ENCODE peak calls at places on chromosomes 7 and 10, in seven cellular contexts. Q, E, F, S, M, D and N are unnamed samples.

GRCh38 chr10:70620020-70620289 is 17.4 kb upstream of the PRF1 start:
- DNase-seq in Q (no peak), E (peak; percentile 9), F (no peak), S (no peak), M (no peak), D (no peak), N (no peak)

GRCh38 chr10:78300526-78300925 is 266.9 kb downstream of the RPS24 start:
- DNase-seq in Q (no peak), E (no peak), F (no peak), S (no peak), M (peak; percentile 21), D (no peak), N (no peak)

GRCh38 chr10:81876253-81876731 is 1.3 kb downstream of the NRG3 start:
- DNase-seq in Q (no peak), E (no peak), F (no peak), S (peak; percentile 12), M (no peak), D (no peak), N (no peak)

GRCh38 chr10:133012573-133013359 is 70.4 kb upstream of the CFAP46 start:
- DNase-seq in Q (no peak), E (no peak), F (no peak), S (no peak), M (no peak), D (no peak), N (no peak)

GRCh38 chr7:128041203-128041602 is 10.0 kb upstream of the LRRC4 start:
- DNase-seq in Q (no peak), E (peak; percentile 84), F (peak; percentile 43), S (no peak), M (no peak), D (peak; percentile 16), N (peak; percentile 78)

GRCh38 chr7:45643630-45644029 is 69.5 kb downstream of the ADCY1 start:
- DNase-seq in Q (no peak), E (no peak), F (no peak), S (no peak), M (no peak), D (no peak), N (no peak)

GRCh38 chr7:121153995-121154394 is 165.5 kb downstream of the CPED1 start:
- DNase-seq in Q (no peak), E (no peak), F (peak; percentile 74), S (no peak), M (no peak), D (no peak), N (no peak)

GRCh38 chr10:119296703-119297102 is 89.3 kb downstream of the GRK5 start:
- DNase-seq in Q (no peak), E (no peak), F (no peak), S (no peak), M (no peak), D (no peak), N (peak; percentile 30)

GRCh38 chr7:31890198-31890597 is 180.0 kb downstream of the PDE1C start:
- DNase-seq in Q (no peak), E (no peak), F (no peak), S (peak; percentile 17), M (no peak), D (no peak), N (no peak)

GRCh38 chr10:100007239-100008141 is 2.3 kb downstream of the DNMBP start:
- DNase-seq in Q (no peak), E (no peak), F (peak; percentile 36), S (no peak), M (no peak), D (no peak), N (peak; percentile 46)

GRCh38 chr7:139884441-139884840 is 55.4 kb downstream of the TBXAS1 start:
- DNase-seq in Q (no peak), E (no peak), F (no peak), S (no peak), M (no peak), D (no peak), N (no peak)

GRCh38 chr7:16719699-16720098 is 33.9 kb upstream of the TSPAN13 start:
- DNase-seq in Q (no peak), E (no peak), F (no peak), S (no peak), M (no peak), D (no peak), N (peak; percentile 12)

GRCh38 chr10:89535185-89536012 is at the start of gene SLC16A12:
- DNase-seq in Q (no peak), E (peak; percentile 23), F (no peak), S (peak; percentile 26), M (peak; percentile 70), D (no peak), N (peak; percentile 29)

GRCh38 chr7:79723833-79724608 is 270.6 kb upstream of the MAGI2 start:
- DNase-seq in Q (no peak), E (no peak), F (no peak), S (no peak), M (no peak), D (no peak), N (no peak)

GRCh38 chr7:117781707-117782106 is 91.5 kb downstream of the CTTNBP2 start:
- DNase-seq in Q (no peak), E (no peak), F (no peak), S (no peak), M (no peak), D (no peak), N (peak; percentile 6)

GRCh38 chr7:142130282-142130681 is 18.8 kb downstream of the MGAM2 start:
- DNase-seq in Q (no peak), E (no peak), F (no peak), S (no peak), M (no peak), D (no peak), N (no peak)

GRCh38 chr7:104862719-104863118 is 151.3 kb upstream of the KMT2E start:
- DNase-seq in Q (no peak), E (no peak), F (no peak), S (peak; percentile 44), M (no peak), D (no peak), N (no peak)

GRCh38 chr7:2108501-2109250 is 124.1 kb downstream of the MAD1L1 start:
- DNase-seq in Q (no peak), E (no peak), F (no peak), S (no peak), M (no peak), D (no peak), N (no peak)

GRCh38 chr10:122240401-122240800 is 30.7 kb upstream of the BTBD16 start:
- DNase-seq in Q (no peak), E (no peak), F (no peak), S (no peak), M (no peak), D (no peak), N (no peak)

GRCh38 chr10:107340345-107340744 is 175.8 kb upstream of the SORCS1 start:
- DNase-seq in Q (no peak), E (no peak), F (peak; percentile 2), S (no peak), M (no peak), D (peak; percentile 8), N (no peak)

GRCh38 chr7:47816647-47817046 is 131.6 kb downstream of the PKD1L1 start:
- DNase-seq in Q (no peak), E (peak; percentile 43), F (no peak), S (peak; percentile 74), M (no peak), D (peak; percentile 60), N (peak; percentile 83)

GRCh38 chr7:123770378-123770777 is 21.6 kb upstream of the WASL start:
- DNase-seq in Q (no peak), E (peak; percentile 43), F (peak; percentile 46), S (peak; percentile 47), M (no peak), D (peak; percentile 21), N (peak; percentile 71)